ENCODE peak calls at places on chromosome 12, in nine cellular contexts. X is IMR-90, C is Panc1, N is NT2/D1, Y is heart left ventricle, O is keratinocyte, Z is skeletal muscle cell, E is dorsolateral prefrontal cortex, P is astrocyte of the cerebellum. K is an unnamed sample.

GRCh38 chr12:91377456-91377855 is 194.8 kb upstream of the DCN start:
- DNase-seq in X (no peak), C (no peak), N (no peak), Y (no peak), O (no peak), Z (no peak), E (no peak), P (no peak), K (no peak)

GRCh38 chr12:2215709-2216560 is 163.1 kb downstream of the CACNA1C start:
- DNase-seq in X (peak), C (no peak), N (no peak), Y (no peak), O (no peak), Z (no peak), E (no peak), P (no peak), K (no peak)

GRCh38 chr12:10501031-10501430 is 4.7 kb upstream of the EIF2S3B start:
- DNase-seq in X (no peak), C (peak), N (no peak), Y (no peak), O (no peak), Z (no peak), E (no peak), P (peak), K (no peak)

GRCh38 chr12:104457746-104458644 is 1.2 kb downstream of the CHST11 start:
- DNase-seq in X (no peak), C (no peak), N (no peak), Y (peak), O (no peak), Z (no peak), E (no peak), P (no peak), K (peak)

GRCh38 chr12:55723516-55724225 is 3.5 kb downstream of the RDH5 start:
- DNase-seq in X (no peak), C (no peak), N (no peak), Y (peak), O (no peak), Z (no peak), E (no peak), P (no peak), K (no peak)

GRCh38 chr12:124492879-124493808 is 74.3 kb downstream of the NCOR2 start:
- DNase-seq in X (no peak), C (no peak), N (no peak), Y (no peak), O (no peak), Z (no peak), E (no peak), P (no peak), K (no peak)

GRCh38 chr12:122022393-122023338 is 982 bp downstream of the BCL7A start:
- DNase-seq in X (no peak), C (no peak), N (no peak), Y (no peak), O (no peak), Z (no peak), E (no peak), P (no peak), K (no peak)

GRCh38 chr12:116426391-116427136 is 132.6 kb upstream of the MAP1LC3B2 start:
- DNase-seq in X (peak), C (peak), N (peak), Y (peak), O (peak), Z (peak), E (no peak), P (peak), K (no peak)

GRCh38 chr12:82973601-82974000 is 286.9 kb downstream of the TMTC2 start:
- DNase-seq in X (no peak), C (no peak), N (no peak), Y (no peak), O (no peak), Z (no peak), E (no peak), P (no peak), K (no peak)

GRCh38 chr12:92294676-92295440 is 149.2 kb upstream of the BTG1 start:
- DNase-seq in X (peak), C (no peak), N (no peak), Y (no peak), O (no peak), Z (no peak), E (no peak), P (no peak), K (no peak)

GRCh38 chr12:29782821-29783772 is 645 bp downstream of the TMTC1 start:
- DNase-seq in X (peak), C (no peak), N (peak), Y (peak), O (no peak), Z (no peak), E (peak), P (no peak), K (peak)

GRCh38 chr12:124976999-124977398 is 11.9 kb downstream of the DHX37 start:
- DNase-seq in X (no peak), C (no peak), N (no peak), Y (no peak), O (no peak), Z (no peak), E (no peak), P (no peak), K (no peak)

GRCh38 chr12:14058717-14059116 is 77.3 kb upstream of the GRIN2B start:
- DNase-seq in X (no peak), C (no peak), N (no peak), Y (peak), O (no peak), Z (no peak), E (peak), P (no peak), K (no peak)

GRCh38 chr12:108612788-108613282 is 15.0 kb upstream of the TMEM119 start:
- DNase-seq in X (no peak), C (no peak), N (no peak), Y (no peak), O (no peak), Z (no peak), E (no peak), P (no peak), K (no peak)

GRCh38 chr12:46830731-46831334 is 5.0 kb upstream of the SLC38A4 start:
- DNase-seq in X (no peak), C (no peak), N (no peak), Y (peak), O (no peak), Z (no peak), E (no peak), P (no peak), K (no peak)

GRCh38 chr12:14853966-14854365 is 10.6 kb upstream of the ART4 start:
- DNase-seq in X (no peak), C (no peak), N (no peak), Y (peak), O (no peak), Z (no peak), E (no peak), P (no peak), K (no peak)

GRCh38 chr12:86777335-86777734 is 521.1 kb upstream of the MGAT4C start:
- DNase-seq in X (no peak), C (no peak), N (no peak), Y (no peak), O (no peak), Z (no peak), E (no peak), P (peak), K (no peak)

GRCh38 chr12:64810831-64811230 is 13.6 kb upstream of the TBC1D30 start:
- DNase-seq in X (no peak), C (no peak), N (no peak), Y (no peak), O (no peak), Z (no peak), E (no peak), P (no peak), K (no peak)

GRCh38 chr12:113445544-113446176 is 23.5 kb downstream of the SDSL start:
- DNase-seq in X (no peak), C (no peak), N (no peak), Y (no peak), O (no peak), Z (no peak), E (no peak), P (no peak), K (no peak)

GRCh38 chr12:10364839-10365681 is 24.8 kb downstream of the KLRK1 start:
- DNase-seq in X (peak), C (peak), N (no peak), Y (peak), O (no peak), Z (peak), E (peak), P (peak), K (peak)

GRCh38 chr12:12070149-12070548 is 590 bp upstream of the BCL2L14 start:
- DNase-seq in X (no peak), C (no peak), N (no peak), Y (no peak), O (no peak), Z (no peak), E (no peak), P (no peak), K (no peak)

GRCh38 chr12:12070674-12071661 is at the start of gene BCL2L14:
- DNase-seq in X (no peak), C (no peak), N (no peak), Y (no peak), O (no peak), Z (no peak), E (no peak), P (no peak), K (no peak)

GRCh38 chr12:12072064-12072760 is 1.5 kb downstream of the BCL2L14 start:
- DNase-seq in X (no peak), C (no peak), N (no peak), Y (no peak), O (no peak), Z (no peak), E (no peak), P (no peak), K (peak)
- H3K4me3 ChIP-seq in X (no peak), C (no peak), N (no peak), Y (no peak), O (no peak), Z (no peak), E (no peak), P (no peak), K (peak)

DNA sequence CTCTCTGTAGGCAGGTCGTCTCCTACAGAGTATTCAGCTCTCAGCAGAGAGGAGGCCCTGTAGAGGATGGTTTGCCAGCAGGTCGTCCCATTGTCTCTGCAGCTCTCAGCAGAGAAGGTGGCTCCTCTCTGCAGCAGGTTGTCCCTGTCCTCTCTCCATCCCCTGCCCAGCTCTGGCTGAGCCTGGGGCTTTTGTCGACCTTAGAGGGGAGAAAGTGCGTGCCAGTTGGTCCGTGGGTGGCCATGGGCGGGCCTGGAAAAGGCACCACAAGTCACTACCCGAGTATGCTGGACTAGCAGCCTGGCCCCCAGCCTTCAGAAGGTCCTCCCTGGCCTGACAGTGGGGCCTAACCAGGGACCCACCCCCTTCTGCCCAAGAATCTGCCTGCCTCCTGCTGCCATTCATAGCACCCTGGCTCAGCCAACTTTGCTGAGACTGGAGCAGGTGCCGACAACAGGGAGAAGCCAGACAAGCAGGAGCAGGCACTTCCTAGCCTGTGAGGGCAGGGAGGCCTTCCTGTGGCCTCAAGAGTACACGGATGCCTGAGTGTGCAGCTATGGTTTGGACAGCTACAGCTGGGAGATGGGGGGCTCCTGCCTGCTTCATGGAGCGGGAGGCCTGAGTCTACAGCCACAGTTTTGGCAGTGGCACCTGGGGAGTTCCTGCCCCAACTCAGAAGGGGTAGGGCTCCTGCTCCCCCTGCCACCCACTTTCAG is 59.7 kb upstream of the KCNH3 start:
- DNase-seq in X (no peak), C (no peak), N (no peak), Y (peak), O (no peak), Z (no peak), E (no peak), P (no peak), K (no peak)
- H3K4me3 ChIP-seq in X (no peak), C (no peak), N (no peak), Y (no peak), O (no peak), Z (no peak), E (no peak), P (no peak), K (no peak)

GRCh38 chr12:20214286-20214685 is 154.1 kb upstream of the PDE3A start:
- DNase-seq in X (peak), C (no peak), N (no peak), Y (no peak), O (no peak), Z (peak), E (no peak), P (no peak), K (no peak)

GRCh38 chr12:20211537-20211936 is 156.8 kb upstream of the PDE3A start:
- DNase-seq in X (no peak), C (no peak), N (no peak), Y (no peak), O (no peak), Z (no peak), E (no peak), P (no peak), K (no peak)

GRCh38 chr12:20212036-20212435 is 156.3 kb upstream of the PDE3A start:
- DNase-seq in X (peak), C (no peak), N (no peak), Y (no peak), O (no peak), Z (no peak), E (no peak), P (peak), K (no peak)

GRCh38 chr12:20213851-20214250 is 154.5 kb upstream of the PDE3A start:
- DNase-seq in X (no peak), C (no peak), N (no peak), Y (no peak), O (no peak), Z (peak), E (no peak), P (no peak), K (no peak)

DNA sequence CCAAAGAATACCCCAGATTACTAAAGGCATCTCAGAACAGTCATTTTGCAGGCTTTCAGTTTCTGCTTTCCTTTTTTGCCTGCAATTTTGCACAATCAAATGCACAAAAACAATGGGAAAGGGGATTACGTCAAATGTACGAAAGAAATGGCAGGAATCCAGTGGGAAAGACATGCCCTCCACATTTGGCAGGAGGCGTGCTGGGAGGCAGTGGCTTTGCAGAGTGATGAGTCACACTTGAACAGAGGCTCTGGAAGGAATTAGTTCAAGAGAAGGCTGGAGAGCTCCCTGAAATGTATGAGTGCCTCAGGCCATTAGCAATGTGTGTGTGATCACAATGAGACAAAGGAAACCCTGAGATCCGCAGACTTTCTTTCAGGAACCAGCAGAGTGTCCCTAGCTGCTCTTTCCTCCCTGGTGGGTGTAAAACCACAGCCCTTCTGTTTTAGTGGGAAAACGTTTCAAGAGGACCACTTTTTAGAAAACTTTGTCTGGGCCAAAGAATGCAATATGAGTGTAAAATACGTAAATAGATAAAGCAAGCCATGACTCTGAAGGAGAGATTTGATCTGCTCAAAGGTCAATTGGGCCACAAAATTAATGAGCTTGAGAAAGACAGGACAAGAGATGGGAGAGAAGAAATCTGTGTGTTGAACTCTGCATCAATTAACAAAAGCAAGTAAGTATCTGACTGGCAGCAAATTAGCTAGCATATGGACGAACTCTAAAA is 155.5 kb upstream of the PDE3A start:
- DNase-seq in X (peak), C (no peak), N (peak), Y (peak), O (peak), Z (peak), E (peak), P (peak), K (no peak)
- H3K4me3 ChIP-seq in X (no peak), C (no peak), N (no peak), Y (no peak), O (no peak), Z (no peak), E (peak), P (no peak), K (no peak)

GRCh38 chr12:21940972-21941521 is at the start of gene ABCC9:
- DNase-seq in X (peak), C (no peak), N (peak), Y (peak), O (no peak), Z (no peak), E (peak), P (no peak), K (peak)

GRCh38 chr12:21938879-21939278 is 2.3 kb downstream of the ABCC9 start:
- DNase-seq in X (peak), C (no peak), N (no peak), Y (no peak), O (no peak), Z (no peak), E (no peak), P (no peak), K (no peak)

GRCh38 chr12:21941522-21942376 is 523 bp upstream of the ABCC9 start:
- DNase-seq in X (peak), C (no peak), N (peak), Y (peak), O (no peak), Z (no peak), E (no peak), P (no peak), K (peak)

GRCh38 chr12:21939435-21939834 is 1.8 kb downstream of the ABCC9 start:
- DNase-seq in X (no peak), C (no peak), N (peak), Y (peak), O (no peak), Z (no peak), E (no peak), P (no peak), K (no peak)

GRCh38 chr12:21940549-21940948 is 677 bp downstream of the ABCC9 start:
- DNase-seq in X (no peak), C (no peak), N (peak), Y (no peak), O (no peak), Z (no peak), E (no peak), P (no peak), K (no peak)
- H3K4me3 ChIP-seq in X (peak), C (no peak), N (no peak), Y (peak), O (no peak), Z (peak), E (peak), P (peak), K (no peak)